ENCODE peak calls at places on chromosomes 12 and 14, in nine cellular contexts. Y is keratinocyte; B is body of pancreas; R is heart left ventricle; T is CD8-positive, alpha-beta T cell; N is RWPE2; X is right lobe of liver; F is colonic mucosa; S is left lung. J is an unnamed sample. For H3K4me1, the result is how much of the 10 kb centered on the place peaks cover.

GRCh38 chr14:103721334-103722120 is 5.9 kb downstream of the ZFYVE21 start:
- DNase-seq in S (no peak), N (no peak), T (no peak), Y (no peak), F (no peak), R (no peak), X (no peak), B (no peak), J (no peak)

GRCh38 chr12:11836282-11836963 is 186.9 kb downstream of the ETV6 start:
- DNase-seq in T (no peak), R (peak), X (no peak), F (no peak), S (peak), Y (no peak), B (no peak), N (no peak), J (no peak)

GRCh38 chr12:57182918-57183575 is 33.5 kb upstream of the NXPH4 start:
- DNase-seq in T (peak), S (peak), Y (peak), N (no peak), F (peak), R (peak), X (no peak), B (peak), J (peak)

GRCh38 chr12:102438047-102438822 is 42.1 kb downstream of the IGF1 start:
- DNase-seq in T (no peak), N (no peak), S (no peak), R (no peak), B (no peak), X (no peak), Y (no peak), F (no peak), J (no peak)

GRCh38 chr14:79285263-79285662 is 926.0 kb downstream of the DIO2 start:
- DNase-seq in N (no peak), X (no peak), S (no peak), B (no peak), T (no peak), Y (no peak), R (no peak), F (no peak), J (no peak)

GRCh38 chr14:59166258-59166657 is 22.2 kb upstream of the DAAM1 start:
- DNase-seq in T (no peak), S (no peak), X (no peak), F (no peak), N (no peak), B (no peak), R (no peak), Y (no peak), J (no peak)

GRCh38 chr14:74936151-74936550 is 13.1 kb upstream of the RPS6KL1 start:
- DNase-seq in R (no peak), S (peak), B (no peak), X (peak), N (no peak), Y (no peak), T (no peak), F (no peak), J (peak)

GRCh38 chr12:915090-915489 is 34.4 kb downstream of the RAD52 start:
- DNase-seq in T (no peak), R (no peak), B (no peak), Y (no peak), S (no peak), F (no peak), N (no peak), X (no peak), J (no peak)

GRCh38 chr12:2944401-2945047 is 14.7 kb upstream of the TEAD4 start:
- DNase-seq in N (no peak), Y (no peak), X (peak), F (peak), T (peak), S (peak), R (peak), B (peak), J (peak)

GRCh38 chr14:66634876-66635275 is 126.9 kb downstream of the GPHN start:
- DNase-seq in R (no peak), N (no peak), S (no peak), X (no peak), T (no peak), F (no peak), B (peak), Y (no peak), J (no peak)

GRCh38 chr12:95202691-95203476 is 14.4 kb downstream of the FGD6 start:
- DNase-seq in F (no peak), Y (no peak), T (no peak), S (no peak), B (no peak), X (no peak), N (no peak), R (no peak), J (no peak)

GRCh38 chr12:69240625-69240984 is 1.2 kb downstream of the CPSF6 start:
- DNase-seq in Y (no peak), X (no peak), N (no peak), R (no peak), S (no peak), F (no peak), B (no peak), T (peak), J (no peak)

GRCh38 chr14:97331526-97331925 is 534.3 kb downstream of the VRK1 start:
- DNase-seq in S (no peak), Y (no peak), B (no peak), R (no peak), N (no peak), X (no peak), T (no peak), F (no peak), J (no peak)

GRCh38 chr12:81863406-81863805 is 104.3 kb upstream of the PPFIA2 start:
- DNase-seq in B (no peak), T (no peak), R (no peak), X (no peak), F (no peak), N (no peak), Y (no peak), S (no peak), J (no peak)

GRCh38 chr12:30795660-30796507 is 41.1 kb upstream of the CAPRIN2 start:
- DNase-seq in R (peak), Y (no peak), B (peak), T (peak), X (peak), S (peak), F (peak), N (peak), J (peak)

GRCh38 chr12:3236345-3237153 is 159.4 kb downstream of the TSPAN9 start:
- DNase-seq in R (peak), F (peak), T (no peak), X (no peak), S (no peak), Y (no peak), B (no peak), N (peak), J (no peak)

GRCh38 chr12:130644124-130644523 is 72.0 kb downstream of the RIMBP2 start:
- DNase-seq in N (no peak), Y (no peak), S (no peak), T (no peak), B (no peak), F (no peak), X (no peak), R (no peak), J (no peak)

GRCh38 chr12:39611818-39612217 is 7.8 kb downstream of the ABCD2 start:
- DNase-seq in T (no peak), N (no peak), F (no peak), S (no peak), B (no peak), X (no peak), R (no peak), Y (no peak), J (no peak)

GRCh38 chr14:32697704-32698103 is 241.0 kb upstream of the NPAS3 start:
- DNase-seq in Y (no peak), R (no peak), B (no peak), S (no peak), X (no peak), N (no peak), F (no peak), T (no peak), J (no peak)

GRCh38 chr14:77106666-77107065 is 8.6 kb downstream of the CIPC start:
- DNase-seq in N (no peak), S (no peak), F (no peak), T (no peak), X (no peak), R (no peak), Y (no peak), B (no peak), J (no peak)

GRCh38 chr12:55929306-55929791 is 1.6 kb upstream of the DGKA start:
- DNase-seq in N (no peak), R (peak), S (no peak), T (peak), X (peak), F (peak), B (peak), Y (no peak), J (peak)

GRCh38 chr14:89243765-89244164 is 173.3 kb downstream of the FOXN3 start:
- DNase-seq in R (no peak), N (no peak), X (no peak), B (no peak), T (no peak), Y (no peak), F (no peak), S (no peak), J (no peak)

GRCh38 chr12:8644345-8645248 is 18.0 kb downstream of the MFAP5 start:
- DNase-seq in R (no peak), F (no peak), S (no peak), B (no peak), N (no peak), T (peak), Y (no peak), X (no peak), J (no peak)

GRCh38 chr14:31138301-31138700 is 69.3 kb downstream of the HECTD1 start:
- DNase-seq in B (no peak), T (no peak), F (no peak), N (no peak), R (no peak), Y (no peak), S (no peak), X (no peak), J (no peak)

GRCh38 chr12:90593596-90594290 is 361.2 kb downstream of the CCER1 start:
- DNase-seq in B (no peak), S (no peak), T (no peak), X (no peak), R (no peak), F (no peak), N (no peak), Y (no peak), J (no peak)

GRCh38 chr12:88856201-88856600 is 275.9 kb upstream of the KITLG start:
- DNase-seq in F (no peak), S (no peak), R (no peak), T (no peak), X (no peak), B (no peak), N (no peak), Y (no peak), J (no peak)

GRCh38 chr14:85358136-85358785 is 171.7 kb upstream of the FLRT2 start:
- DNase-seq in X (no peak), T (no peak), Y (no peak), R (no peak), F (no peak), B (no peak), S (no peak), N (no peak), J (no peak)

GRCh38 chr12:21694660-21695059 is 37.0 kb upstream of the LDHB start:
- DNase-seq in X (no peak), S (no peak), Y (no peak), F (no peak), N (no peak), R (no peak), B (no peak), T (no peak), J (no peak)

GRCh38 chr14:56514663-56515371 is 64.8 kb upstream of the TMEM260 start:
- DNase-seq in T (no peak), Y (no peak), S (no peak), B (no peak), X (no peak), N (no peak), R (no peak), F (no peak), J (no peak)

GRCh38 chr14:50035214-50035613 is 81.2 kb downstream of the VCPKMT start:
- DNase-seq in R (no peak), S (no peak), T (no peak), Y (peak), X (no peak), B (no peak), F (no peak), N (no peak), J (no peak)

GRCh38 chr14:101927859-101928258 is 36.5 kb upstream of the DYNC1H1 start:
- DNase-seq in S (peak), T (no peak), B (peak), X (peak), Y (no peak), R (peak), F (peak), N (no peak), J (peak)

GRCh38 chr14:74401504-74402241 is 24.3 kb downstream of the SYNDIG1L start:
- DNase-seq in X (no peak), R (peak), F (peak), T (peak), B (peak), Y (no peak), N (peak), S (peak), J (peak)

GRCh38 chr12:104057771-104058197 is 6.5 kb upstream of the HCFC2 start:
- DNase-seq in F (no peak), X (no peak), S (no peak), Y (no peak), B (no peak), N (no peak), R (no peak), T (no peak), J (no peak)

GRCh38 chr12:46764005-46764404 is 61.8 kb downstream of the SLC38A4 start:
- DNase-seq in T (no peak), F (no peak), Y (no peak), S (no peak), B (no peak), R (no peak), X (no peak), N (no peak), J (no peak)

GRCh38 chr14:96297000-96297399 is 41.0 kb downstream of the BDKRB1 start:
- DNase-seq in F (no peak), Y (no peak), S (no peak), N (no peak), R (no peak), T (no peak), B (no peak), X (no peak), J (no peak)

GRCh38 chr14:41872906-41873305 is 266.2 kb downstream of the LRFN5 start:
- DNase-seq in R (no peak), F (no peak), X (no peak), Y (no peak), N (no peak), S (no peak), B (no peak), T (no peak), J (no peak)

GRCh38 chr12:110304061-110304551 is 23.1 kb downstream of the ATP2A2 start:
- DNase-seq in R (no peak), T (no peak), F (no peak), N (no peak), Y (peak), S (no peak), B (no peak), X (no peak), J (no peak)

GRCh38 chr12:66497000-66497897 is 181.6 kb downstream of the GRIP1 start:
- DNase-seq in R (no peak), B (no peak), F (no peak), N (no peak), T (no peak), Y (no peak), X (no peak), S (no peak), J (no peak)

GRCh38 chr14:45610303-45610702 is 357.3 kb upstream of the MIS18BP1 start:
- DNase-seq in Y (no peak), T (no peak), X (no peak), S (no peak), N (no peak), B (no peak), F (no peak), R (no peak), J (no peak)

GRCh38 chr12:4386756-4387155 is 7.2 kb upstream of the FGF23 start:
- DNase-seq in T (no peak), N (no peak), R (no peak), X (no peak), S (no peak), Y (no peak), B (no peak), F (no peak), J (no peak)

GRCh38 chr12:4380332-4380731 is 820 bp upstream of the FGF23 start:
- DNase-seq in X (no peak), S (no peak), F (no peak), T (no peak), N (no peak), B (no peak), Y (no peak), R (no peak), J (no peak)

GRCh38 chr12:4387607-4388006 is 8.1 kb upstream of the FGF23 start:
- DNase-seq in Y (no peak), R (no peak), S (no peak), F (no peak), B (no peak), T (no peak), X (no peak), N (no peak), J (no peak)

GRCh38 chr12:4379410-4379809 is at the start of gene FGF23:
- DNase-seq in X (no peak), T (no peak), Y (no peak), N (no peak), B (no peak), S (no peak), R (no peak), F (no peak), J (no peak)

DNA sequence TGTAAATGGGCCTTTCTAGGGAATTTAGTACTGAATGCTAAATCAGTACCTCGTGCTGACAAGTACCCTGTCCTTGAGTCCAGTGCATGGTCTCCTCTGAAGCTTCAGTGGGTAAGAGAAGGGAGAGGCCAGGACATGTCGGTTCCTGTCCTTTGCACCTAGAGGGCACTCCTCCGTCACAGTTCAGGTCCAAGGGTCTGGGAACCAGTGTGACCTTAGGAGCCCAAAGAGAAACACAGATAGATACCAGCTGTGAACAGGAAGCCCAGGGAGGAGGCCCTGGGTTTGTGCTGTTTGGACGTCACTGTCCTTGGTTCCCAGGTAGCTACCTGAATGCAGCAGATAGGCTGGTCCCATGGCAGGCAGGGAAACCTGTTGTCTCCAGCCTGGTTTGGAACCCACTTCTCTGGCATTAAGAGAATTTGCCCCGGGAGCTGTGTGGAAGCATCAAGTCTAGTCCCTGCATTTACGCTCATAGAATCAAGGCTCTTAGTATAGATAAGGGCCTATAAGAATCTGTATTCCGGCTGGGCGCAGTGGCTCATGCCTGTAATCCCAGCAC is 3.9 kb upstream of the FGF23 start:
- DNase-seq in X (no peak), B (no peak), R (no peak), F (no peak), T (no peak), Y (no peak), N (no peak), S (no peak), J (no peak)
- TF ChIP-seq CTCF in X (no peak), B (no peak), R (peak), F (no peak), T (no peak), Y (no peak), N (peak), S (no peak), J (no peak)

DNA sequence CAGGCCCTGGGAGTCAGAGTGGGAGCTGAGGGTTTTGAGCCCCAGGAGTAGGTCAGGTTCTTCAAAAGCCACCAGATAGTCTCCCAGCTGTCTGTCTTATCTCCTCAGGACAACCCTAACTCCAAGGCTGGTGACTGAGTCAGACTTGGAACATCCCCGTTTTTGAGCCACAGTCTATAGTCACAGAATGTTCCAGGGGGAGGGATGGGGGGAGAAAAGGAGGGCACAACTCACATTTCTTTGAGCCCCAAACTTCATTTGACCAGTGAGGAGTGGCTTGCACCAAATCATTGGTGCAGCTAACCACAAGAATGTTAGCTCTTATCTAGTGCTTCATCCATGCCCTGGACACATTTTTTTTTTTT is 243.8 kb downstream of the ZFP36L1 start:
- DNase-seq in T (no peak), R (no peak), F (no peak), B (no peak), Y (peak), S (no peak), X (no peak), N (no peak), J (no peak)
- H3K27ac ChIP-seq in T (no peak), R (peak), F (peak), B (peak), Y (peak), S (peak), X (no peak), N (peak), J (peak)

GRCh38 chr12:52524898-52525591 is 4.9 kb upstream of the KRT5 start:
- DNase-seq in S (no peak), R (no peak), F (no peak), N (no peak), B (no peak), Y (peak), T (no peak), X (no peak), J (no peak)
- H3K4me1 ChIP-seq in S (under half), R (under half), F (under half), N (half or more), B (under half), Y (half or more), T (under half), X (under half), J (under half)

GRCh38 chr14:76091036-76091435 is 60.7 kb upstream of the GPATCH2L start:
- DNase-seq in Y (no peak), B (peak), X (no peak), T (no peak), S (no peak), R (peak), F (no peak), N (no peak), J (no peak)
- TF ChIP-seq CTCF in Y (no peak), B (peak), X (no peak), T (no peak), S (no peak), R (peak), F (no peak), N (no peak), J (peak)

DNA sequence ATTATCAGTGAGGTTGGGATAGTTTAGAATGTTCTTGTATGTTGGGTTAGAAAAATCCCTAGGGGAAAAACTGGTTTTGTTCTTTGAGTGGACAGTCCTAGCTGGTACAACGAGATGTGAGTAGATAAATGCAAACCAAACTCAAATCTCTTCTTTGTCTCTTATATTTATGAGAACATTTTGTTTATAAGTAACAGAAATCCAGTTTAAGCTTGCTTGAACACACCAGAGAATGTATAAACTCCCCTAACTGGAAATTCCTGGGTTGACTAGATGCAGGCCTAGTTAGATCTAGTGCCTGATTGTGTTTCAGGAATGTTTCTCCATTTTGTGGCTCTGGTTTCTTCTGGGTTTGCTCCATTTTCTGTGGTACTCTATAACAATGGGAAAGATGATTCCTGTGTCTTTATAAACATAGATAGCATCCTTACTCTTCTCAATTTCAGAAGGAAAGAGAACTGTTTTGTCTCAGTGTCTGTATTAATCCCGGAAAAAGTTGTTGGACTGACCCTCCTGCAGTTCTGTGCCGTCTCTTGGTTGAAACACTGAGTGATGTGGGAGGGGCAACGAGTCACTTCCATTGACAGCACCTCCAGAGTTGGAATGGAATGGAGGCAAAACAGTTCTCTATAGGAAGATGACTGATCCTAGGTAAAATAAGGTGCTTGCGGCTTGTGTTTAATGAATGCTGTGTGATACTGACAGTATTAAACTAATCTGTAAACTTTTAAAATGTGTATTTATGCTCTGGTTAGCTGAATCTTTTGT is 244.8 kb downstream of the TMTC2 start:
- DNase-seq in N (no peak), R (no peak), F (no peak), T (no peak), B (no peak), S (no peak), X (no peak), Y (no peak), J (no peak)
- H3K27ac ChIP-seq in N (no peak), R (no peak), F (no peak), T (no peak), B (no peak), S (no peak), X (no peak), Y (no peak), J (no peak)

J was measured in kidney.